ENCODE peak calls at places on chromosomes 2 and 18, in eight cellular contexts. One of them, this sample, is unnamed.

GRCh38 chr2:178069551-178069950 is 3.0 kb downstream of the PDE11A start:
- DNase-seq in effector CD4-positive, alpha-beta T cell: no peak
- DNase-seq in HCT116: no peak
- DNase-seq in activated CD4-positive, alpha-beta T cell treated with anti-CD3 and anti-CD28 coated beads, Interleukin-2, amount 10 ng/mL, durations not matched to agents 7 days and 5 days: no peak
- DNase-seq in Kasumi-1: no peak
- DNase-seq in A172: no peak
- DNase-seq in EL: no peak
- DNase-seq in foreskin keratinocyte: no peak
- DNase-seq in this sample: peak

GRCh38 chr2:9212661-9213411 is 6.2 kb downstream of the ASAP2 start:
- DNase-seq in effector CD4-positive, alpha-beta T cell: no peak
- DNase-seq in HCT116: no peak
- DNase-seq in activated CD4-positive, alpha-beta T cell treated with anti-CD3 and anti-CD28 coated beads, Interleukin-2, amount 10 ng/mL, durations not matched to agents 7 days and 5 days: no peak
- DNase-seq in Kasumi-1: no peak
- DNase-seq in A172: no peak
- DNase-seq in EL: no peak
- DNase-seq in foreskin keratinocyte: no peak
- DNase-seq in this sample: no peak

GRCh38 chr2:134170269-134170668 is 83.6 kb upstream of the MGAT5 start:
- DNase-seq in effector CD4-positive, alpha-beta T cell: no peak
- DNase-seq in HCT116: no peak
- DNase-seq in activated CD4-positive, alpha-beta T cell treated with anti-CD3 and anti-CD28 coated beads, Interleukin-2, amount 10 ng/mL, durations not matched to agents 7 days and 5 days: no peak
- DNase-seq in Kasumi-1: no peak
- DNase-seq in A172: no peak
- DNase-seq in EL: no peak
- DNase-seq in foreskin keratinocyte: no peak
- DNase-seq in this sample: no peak

GRCh38 chr2:170771049-170771937 is 1.1 kb downstream of the ERICH2 start:
- DNase-seq in effector CD4-positive, alpha-beta T cell: peak
- DNase-seq in HCT116: peak
- DNase-seq in activated CD4-positive, alpha-beta T cell treated with anti-CD3 and anti-CD28 coated beads, Interleukin-2, amount 10 ng/mL, durations not matched to agents 7 days and 5 days: peak
- DNase-seq in Kasumi-1: peak
- DNase-seq in A172: peak
- DNase-seq in EL: peak
- DNase-seq in foreskin keratinocyte: peak
- DNase-seq in this sample: peak

GRCh38 chr18:55819448-55819847 is 231.5 kb upstream of the TCF4 start:
- DNase-seq in effector CD4-positive, alpha-beta T cell: no peak
- DNase-seq in HCT116: no peak
- DNase-seq in activated CD4-positive, alpha-beta T cell treated with anti-CD3 and anti-CD28 coated beads, Interleukin-2, amount 10 ng/mL, durations not matched to agents 7 days and 5 days: no peak
- DNase-seq in Kasumi-1: no peak
- DNase-seq in A172: no peak
- DNase-seq in EL: no peak
- DNase-seq in foreskin keratinocyte: no peak
- DNase-seq in this sample: no peak

GRCh38 chr2:228600265-228600664 is 418.8 kb upstream of the SPHKAP start:
- DNase-seq in effector CD4-positive, alpha-beta T cell: no peak
- DNase-seq in HCT116: no peak
- DNase-seq in activated CD4-positive, alpha-beta T cell treated with anti-CD3 and anti-CD28 coated beads, Interleukin-2, amount 10 ng/mL, durations not matched to agents 7 days and 5 days: no peak
- DNase-seq in Kasumi-1: no peak
- DNase-seq in A172: peak
- DNase-seq in EL: peak
- DNase-seq in foreskin keratinocyte: peak
- DNase-seq in this sample: no peak

GRCh38 chr2:15816674-15817406 is 123.5 kb upstream of the MYCN start:
- DNase-seq in effector CD4-positive, alpha-beta T cell: no peak
- DNase-seq in HCT116: no peak
- DNase-seq in activated CD4-positive, alpha-beta T cell treated with anti-CD3 and anti-CD28 coated beads, Interleukin-2, amount 10 ng/mL, durations not matched to agents 7 days and 5 days: no peak
- DNase-seq in Kasumi-1: no peak
- DNase-seq in A172: no peak
- DNase-seq in EL: no peak
- DNase-seq in foreskin keratinocyte: no peak
- DNase-seq in this sample: no peak

GRCh38 chr18:830315-830901 is 18.4 kb upstream of the YES1 start:
- DNase-seq in effector CD4-positive, alpha-beta T cell: peak
- DNase-seq in HCT116: no peak
- DNase-seq in activated CD4-positive, alpha-beta T cell treated with anti-CD3 and anti-CD28 coated beads, Interleukin-2, amount 10 ng/mL, durations not matched to agents 7 days and 5 days: peak
- DNase-seq in Kasumi-1: peak
- DNase-seq in A172: peak
- DNase-seq in EL: peak
- DNase-seq in foreskin keratinocyte: no peak
- DNase-seq in this sample: no peak

GRCh38 chr2:109265369-109265768 is 136.4 kb downstream of the SH3RF3 start:
- DNase-seq in effector CD4-positive, alpha-beta T cell: no peak
- DNase-seq in HCT116: no peak
- DNase-seq in activated CD4-positive, alpha-beta T cell treated with anti-CD3 and anti-CD28 coated beads, Interleukin-2, amount 10 ng/mL, durations not matched to agents 7 days and 5 days: no peak
- DNase-seq in Kasumi-1: no peak
- DNase-seq in A172: no peak
- DNase-seq in EL: no peak
- DNase-seq in foreskin keratinocyte: no peak
- DNase-seq in this sample: no peak

GRCh38 chr2:63890678-63891077 is 49.0 kb downstream of the UGP2 start:
- DNase-seq in effector CD4-positive, alpha-beta T cell: no peak
- DNase-seq in HCT116: no peak
- DNase-seq in activated CD4-positive, alpha-beta T cell treated with anti-CD3 and anti-CD28 coated beads, Interleukin-2, amount 10 ng/mL, durations not matched to agents 7 days and 5 days: no peak
- DNase-seq in Kasumi-1: no peak
- DNase-seq in A172: no peak
- DNase-seq in EL: no peak
- DNase-seq in foreskin keratinocyte: no peak
- DNase-seq in this sample: no peak

GRCh38 chr18:21167641-21168372 is 56.2 kb upstream of the ROCK1 start:
- DNase-seq in effector CD4-positive, alpha-beta T cell: no peak
- DNase-seq in HCT116: peak
- DNase-seq in activated CD4-positive, alpha-beta T cell treated with anti-CD3 and anti-CD28 coated beads, Interleukin-2, amount 10 ng/mL, durations not matched to agents 7 days and 5 days: no peak
- DNase-seq in Kasumi-1: no peak
- DNase-seq in A172: peak
- DNase-seq in EL: no peak
- DNase-seq in foreskin keratinocyte: no peak
- DNase-seq in this sample: no peak

GRCh38 chr2:211367711-211368110 is 811.3 kb downstream of the CPS1 start:
- DNase-seq in effector CD4-positive, alpha-beta T cell: no peak
- DNase-seq in HCT116: no peak
- DNase-seq in activated CD4-positive, alpha-beta T cell treated with anti-CD3 and anti-CD28 coated beads, Interleukin-2, amount 10 ng/mL, durations not matched to agents 7 days and 5 days: no peak
- DNase-seq in Kasumi-1: no peak
- DNase-seq in A172: peak
- DNase-seq in EL: no peak
- DNase-seq in foreskin keratinocyte: peak
- DNase-seq in this sample: no peak

GRCh38 chr2:148058641-148059040 is 37.8 kb downstream of the MBD5 start:
- DNase-seq in effector CD4-positive, alpha-beta T cell: no peak
- DNase-seq in HCT116: no peak
- DNase-seq in activated CD4-positive, alpha-beta T cell treated with anti-CD3 and anti-CD28 coated beads, Interleukin-2, amount 10 ng/mL, durations not matched to agents 7 days and 5 days: no peak
- DNase-seq in Kasumi-1: no peak
- DNase-seq in A172: no peak
- DNase-seq in EL: peak
- DNase-seq in foreskin keratinocyte: no peak
- DNase-seq in this sample: no peak

GRCh38 chr2:158926478-158926948 is 41.9 kb upstream of the TANC1 start:
- DNase-seq in effector CD4-positive, alpha-beta T cell: no peak
- DNase-seq in HCT116: peak
- DNase-seq in activated CD4-positive, alpha-beta T cell treated with anti-CD3 and anti-CD28 coated beads, Interleukin-2, amount 10 ng/mL, durations not matched to agents 7 days and 5 days: no peak
- DNase-seq in Kasumi-1: no peak
- DNase-seq in A172: peak
- DNase-seq in EL: peak
- DNase-seq in foreskin keratinocyte: peak
- DNase-seq in this sample: no peak

GRCh38 chr18:67783215-67783946 is 266.9 kb upstream of the DSEL start:
- DNase-seq in effector CD4-positive, alpha-beta T cell: no peak
- DNase-seq in HCT116: no peak
- DNase-seq in activated CD4-positive, alpha-beta T cell treated with anti-CD3 and anti-CD28 coated beads, Interleukin-2, amount 10 ng/mL, durations not matched to agents 7 days and 5 days: no peak
- DNase-seq in Kasumi-1: no peak
- DNase-seq in A172: peak
- DNase-seq in EL: peak
- DNase-seq in foreskin keratinocyte: peak
- DNase-seq in this sample: no peak

GRCh38 chr2:178110681-178111080 is 1.6 kb upstream of the RBM45 start:
- DNase-seq in effector CD4-positive, alpha-beta T cell: no peak
- DNase-seq in HCT116: no peak
- DNase-seq in activated CD4-positive, alpha-beta T cell treated with anti-CD3 and anti-CD28 coated beads, Interleukin-2, amount 10 ng/mL, durations not matched to agents 7 days and 5 days: no peak
- DNase-seq in Kasumi-1: no peak
- DNase-seq in A172: no peak
- DNase-seq in EL: no peak
- DNase-seq in foreskin keratinocyte: no peak
- DNase-seq in this sample: no peak

GRCh38 chr18:35155403-35156117 is 85.3 kb upstream of the ZNF397 start:
- DNase-seq in effector CD4-positive, alpha-beta T cell: no peak
- DNase-seq in HCT116: no peak
- DNase-seq in activated CD4-positive, alpha-beta T cell treated with anti-CD3 and anti-CD28 coated beads, Interleukin-2, amount 10 ng/mL, durations not matched to agents 7 days and 5 days: no peak
- DNase-seq in Kasumi-1: no peak
- DNase-seq in A172: no peak
- DNase-seq in EL: no peak
- DNase-seq in foreskin keratinocyte: no peak
- DNase-seq in this sample: peak

GRCh38 chr2:62348700-62349099 is 152.8 kb downstream of the B3GNT2 start:
- DNase-seq in effector CD4-positive, alpha-beta T cell: no peak
- DNase-seq in HCT116: no peak
- DNase-seq in activated CD4-positive, alpha-beta T cell treated with anti-CD3 and anti-CD28 coated beads, Interleukin-2, amount 10 ng/mL, durations not matched to agents 7 days and 5 days: no peak
- DNase-seq in Kasumi-1: no peak
- DNase-seq in A172: no peak
- DNase-seq in EL: no peak
- DNase-seq in foreskin keratinocyte: no peak
- DNase-seq in this sample: no peak

GRCh38 chr2:120953843-120954584 is 218.3 kb downstream of the GLI2 start:
- DNase-seq in effector CD4-positive, alpha-beta T cell: no peak
- DNase-seq in HCT116: no peak
- DNase-seq in activated CD4-positive, alpha-beta T cell treated with anti-CD3 and anti-CD28 coated beads, Interleukin-2, amount 10 ng/mL, durations not matched to agents 7 days and 5 days: no peak
- DNase-seq in Kasumi-1: no peak
- DNase-seq in A172: no peak
- DNase-seq in EL: no peak
- DNase-seq in foreskin keratinocyte: no peak
- DNase-seq in this sample: no peak

GRCh38 chr2:176270100-176270750 is 983 bp downstream of the MTX2 start:
- DNase-seq in effector CD4-positive, alpha-beta T cell: no peak
- DNase-seq in HCT116: no peak
- DNase-seq in activated CD4-positive, alpha-beta T cell treated with anti-CD3 and anti-CD28 coated beads, Interleukin-2, amount 10 ng/mL, durations not matched to agents 7 days and 5 days: no peak
- DNase-seq in Kasumi-1: no peak
- DNase-seq in A172: no peak
- DNase-seq in EL: no peak
- DNase-seq in foreskin keratinocyte: no peak
- DNase-seq in this sample: no peak

GRCh38 chr2:155250800-155251199 is 552.3 kb downstream of the KCNJ3 start:
- DNase-seq in effector CD4-positive, alpha-beta T cell: no peak
- DNase-seq in HCT116: peak
- DNase-seq in activated CD4-positive, alpha-beta T cell treated with anti-CD3 and anti-CD28 coated beads, Interleukin-2, amount 10 ng/mL, durations not matched to agents 7 days and 5 days: no peak
- DNase-seq in Kasumi-1: peak
- DNase-seq in A172: peak
- DNase-seq in EL: peak
- DNase-seq in foreskin keratinocyte: no peak
- DNase-seq in this sample: no peak

GRCh38 chr18:77815666-77816338 is 566.2 kb downstream of the GALR1 start:
- DNase-seq in effector CD4-positive, alpha-beta T cell: no peak
- DNase-seq in HCT116: no peak
- DNase-seq in activated CD4-positive, alpha-beta T cell treated with anti-CD3 and anti-CD28 coated beads, Interleukin-2, amount 10 ng/mL, durations not matched to agents 7 days and 5 days: no peak
- DNase-seq in Kasumi-1: peak
- DNase-seq in A172: no peak
- DNase-seq in EL: no peak
- DNase-seq in foreskin keratinocyte: no peak
- DNase-seq in this sample: no peak

GRCh38 chr2:139271879-139272278 is 491.7 kb upstream of the NXPH2 start:
- DNase-seq in effector CD4-positive, alpha-beta T cell: no peak
- DNase-seq in HCT116: no peak
- DNase-seq in activated CD4-positive, alpha-beta T cell treated with anti-CD3 and anti-CD28 coated beads, Interleukin-2, amount 10 ng/mL, durations not matched to agents 7 days and 5 days: no peak
- DNase-seq in Kasumi-1: no peak
- DNase-seq in A172: no peak
- DNase-seq in EL: no peak
- DNase-seq in foreskin keratinocyte: no peak
- DNase-seq in this sample: no peak

GRCh38 chr2:19488009-19488691 is 129.7 kb upstream of the OSR1 start:
- DNase-seq in effector CD4-positive, alpha-beta T cell: no peak
- DNase-seq in HCT116: peak
- DNase-seq in activated CD4-positive, alpha-beta T cell treated with anti-CD3 and anti-CD28 coated beads, Interleukin-2, amount 10 ng/mL, durations not matched to agents 7 days and 5 days: no peak
- DNase-seq in Kasumi-1: no peak
- DNase-seq in A172: peak
- DNase-seq in EL: peak
- DNase-seq in foreskin keratinocyte: peak
- DNase-seq in this sample: peak

GRCh38 chr18:37305084-37305483 is 260.5 kb downstream of the CELF4 start:
- DNase-seq in effector CD4-positive, alpha-beta T cell: no peak
- DNase-seq in HCT116: no peak
- DNase-seq in activated CD4-positive, alpha-beta T cell treated with anti-CD3 and anti-CD28 coated beads, Interleukin-2, amount 10 ng/mL, durations not matched to agents 7 days and 5 days: no peak
- DNase-seq in Kasumi-1: no peak
- DNase-seq in A172: no peak
- DNase-seq in EL: no peak
- DNase-seq in foreskin keratinocyte: no peak
- DNase-seq in this sample: no peak

GRCh38 chr2:83058683-83059082 is 1400.4 kb downstream of the SUCLG1 start:
- DNase-seq in effector CD4-positive, alpha-beta T cell: no peak
- DNase-seq in HCT116: no peak
- DNase-seq in activated CD4-positive, alpha-beta T cell treated with anti-CD3 and anti-CD28 coated beads, Interleukin-2, amount 10 ng/mL, durations not matched to agents 7 days and 5 days: no peak
- DNase-seq in Kasumi-1: no peak
- DNase-seq in A172: no peak
- DNase-seq in EL: no peak
- DNase-seq in foreskin keratinocyte: no peak
- DNase-seq in this sample: no peak

GRCh38 chr18:11251891-11252270 is 102.5 kb upstream of the PIEZO2 start:
- DNase-seq in effector CD4-positive, alpha-beta T cell: no peak
- DNase-seq in HCT116: no peak
- DNase-seq in activated CD4-positive, alpha-beta T cell treated with anti-CD3 and anti-CD28 coated beads, Interleukin-2, amount 10 ng/mL, durations not matched to agents 7 days and 5 days: no peak
- DNase-seq in Kasumi-1: peak
- DNase-seq in A172: peak
- DNase-seq in EL: peak
- DNase-seq in foreskin keratinocyte: no peak
- DNase-seq in this sample: no peak

GRCh38 chr2:48510329-48510728 is 19.6 kb upstream of the STON1 start:
- DNase-seq in effector CD4-positive, alpha-beta T cell: no peak
- DNase-seq in HCT116: no peak
- DNase-seq in activated CD4-positive, alpha-beta T cell treated with anti-CD3 and anti-CD28 coated beads, Interleukin-2, amount 10 ng/mL, durations not matched to agents 7 days and 5 days: no peak
- DNase-seq in Kasumi-1: no peak
- DNase-seq in A172: peak
- DNase-seq in EL: peak
- DNase-seq in foreskin keratinocyte: peak
- DNase-seq in this sample: no peak

GRCh38 chr2:206764673-206765241 is 371 bp downstream of the MDH1B start:
- DNase-seq in effector CD4-positive, alpha-beta T cell: no peak
- DNase-seq in HCT116: no peak
- DNase-seq in activated CD4-positive, alpha-beta T cell treated with anti-CD3 and anti-CD28 coated beads, Interleukin-2, amount 10 ng/mL, durations not matched to agents 7 days and 5 days: no peak
- DNase-seq in Kasumi-1: no peak
- DNase-seq in A172: peak
- DNase-seq in EL: no peak
- DNase-seq in foreskin keratinocyte: no peak
- DNase-seq in this sample: no peak

GRCh38 chr2:134124047-134124753 is 129.7 kb upstream of the MGAT5 start:
- DNase-seq in effector CD4-positive, alpha-beta T cell: no peak
- DNase-seq in HCT116: no peak
- DNase-seq in activated CD4-positive, alpha-beta T cell treated with anti-CD3 and anti-CD28 coated beads, Interleukin-2, amount 10 ng/mL, durations not matched to agents 7 days and 5 days: no peak
- DNase-seq in Kasumi-1: no peak
- DNase-seq in A172: no peak
- DNase-seq in EL: no peak
- DNase-seq in foreskin keratinocyte: no peak
- DNase-seq in this sample: peak

GRCh38 chr2:145484443-145485086 is 964.6 kb upstream of the ZEB2 start:
- DNase-seq in effector CD4-positive, alpha-beta T cell: no peak
- DNase-seq in HCT116: peak
- DNase-seq in activated CD4-positive, alpha-beta T cell treated with anti-CD3 and anti-CD28 coated beads, Interleukin-2, amount 10 ng/mL, durations not matched to agents 7 days and 5 days: no peak
- DNase-seq in Kasumi-1: peak
- DNase-seq in A172: peak
- DNase-seq in EL: peak
- DNase-seq in foreskin keratinocyte: peak
- DNase-seq in this sample: peak

GRCh38 chr2:109399061-109399460 is 214.7 kb downstream of the SEPTIN10 start:
- DNase-seq in effector CD4-positive, alpha-beta T cell: no peak
- DNase-seq in HCT116: no peak
- DNase-seq in activated CD4-positive, alpha-beta T cell treated with anti-CD3 and anti-CD28 coated beads, Interleukin-2, amount 10 ng/mL, durations not matched to agents 7 days and 5 days: no peak
- DNase-seq in Kasumi-1: no peak
- DNase-seq in A172: no peak
- DNase-seq in EL: no peak
- DNase-seq in foreskin keratinocyte: no peak
- DNase-seq in this sample: no peak

GRCh38 chr2:25044011-25044410 is 2.1 kb downstream of the EFR3B start:
- DNase-seq in effector CD4-positive, alpha-beta T cell: no peak
- DNase-seq in HCT116: no peak
- DNase-seq in activated CD4-positive, alpha-beta T cell treated with anti-CD3 and anti-CD28 coated beads, Interleukin-2, amount 10 ng/mL, durations not matched to agents 7 days and 5 days: no peak
- DNase-seq in Kasumi-1: no peak
- DNase-seq in A172: no peak
- DNase-seq in EL: no peak
- DNase-seq in foreskin keratinocyte: no peak
- DNase-seq in this sample: no peak

GRCh38 chr2:23414106-23414505 is 29.1 kb downstream of the KLHL29 start:
- DNase-seq in effector CD4-positive, alpha-beta T cell: no peak
- DNase-seq in HCT116: no peak
- DNase-seq in activated CD4-positive, alpha-beta T cell treated with anti-CD3 and anti-CD28 coated beads, Interleukin-2, amount 10 ng/mL, durations not matched to agents 7 days and 5 days: no peak
- DNase-seq in Kasumi-1: no peak
- DNase-seq in A172: no peak
- DNase-seq in EL: no peak
- DNase-seq in foreskin keratinocyte: no peak
- DNase-seq in this sample: no peak

This sample was measured in erythroblast.